ENCODE peak calls at places on chromosomes 13 and 19, in seven cellular contexts. W, Z, F, L, S, X and U are unnamed samples.

GRCh38 chr19:57633832-57634131 is 814 bp downstream of the ZNF211 start:
- DNase-seq in W (no peak), Z (no peak), F (no peak), L (no peak), S (no peak), X (no peak), U (no peak)

GRCh38 chr19:55451163-55451521 is 8.0 kb upstream of the SHISA7 start:
- DNase-seq in W (no peak), Z (no peak), F (no peak), L (no peak), S (no peak), X (no peak), U (no peak)

GRCh38 chr19:2332341-2333026 is 4.0 kb downstream of the SPPL2B start:
- DNase-seq in W (no peak), Z (no peak), F (no peak), L (no peak), S (no peak), X (peak; percentile 75), U (no peak)

GRCh38 chr19:7515471-7516226 is at the start of gene ZNF358:
- DNase-seq in W (no peak), Z (peak; percentile 81), F (no peak), L (peak; percentile 67), S (no peak), X (peak; percentile 29), U (peak; percentile 59)

GRCh38 chr19:6489278-6490061 is 7.9 kb upstream of the DENND1C start:
- DNase-seq in W (no peak), Z (no peak), F (no peak), L (no peak), S (no peak), X (peak; percentile 15), U (no peak)

GRCh38 chr13:46726347-46726746 is 70.6 kb downstream of the ESD start:
- DNase-seq in W (no peak), Z (no peak), F (no peak), L (no peak), S (no peak), X (no peak), U (no peak)

GRCh38 chr13:86006317-86006716 is 207.1 kb upstream of the SLITRK6 start:
- DNase-seq in W (no peak), Z (no peak), F (no peak), L (peak; percentile 0), S (no peak), X (no peak), U (no peak)

GRCh38 chr13:97199451-97199850 is 22.7 kb upstream of the MBNL2 start:
- DNase-seq in W (no peak), Z (no peak), F (no peak), L (no peak), S (no peak), X (no peak), U (no peak)

GRCh38 chr19:37077615-37077928 is 661 bp upstream of the ZNF420 start:
- DNase-seq in W (no peak), Z (no peak), F (peak; percentile 1), L (no peak), S (no peak), X (no peak), U (peak; percentile 3)

GRCh38 chr13:102555914-102556553 is 40.8 kb upstream of the TPP2 start:
- DNase-seq in W (peak; percentile 59), Z (no peak), F (peak; percentile 28), L (peak; percentile 21), S (no peak), X (peak; percentile 27), U (peak; percentile 60)